ENCODE peak calls at places on chromosomes 3 and 15, in nine cellular contexts. One of them, this sample, is unnamed.

GRCh38 chr15:38888701-38889154 is 324.1 kb upstream of the RASGRP1 start:
- DNase-seq in Panc1: no peak
- DNase-seq in astrocyte: no peak
- DNase-seq in tibial nerve: no peak
- DNase-seq in IMR-90: no peak
- DNase-seq in right atrium auricular region: no peak
- DNase-seq in left ventricle myocardium inferior: no peak
- DNase-seq in fibroblast of lung: no peak
- DNase-seq in A549: no peak
- DNase-seq in this sample: no peak

GRCh38 chr3:32531010-32531647 is 28.5 kb upstream of the CMTM6 start:
- DNase-seq in right atrium auricular region: no peak
- DNase-seq in A549: no peak
- DNase-seq in Panc1: no peak
- DNase-seq in tibial nerve: no peak
- DNase-seq in IMR-90: no peak
- DNase-seq in fibroblast of lung: no peak
- DNase-seq in left ventricle myocardium inferior: no peak
- DNase-seq in astrocyte: no peak
- DNase-seq in this sample: no peak

GRCh38 chr15:80844011-80844732 is 65.0 kb downstream of the CEMIP start:
- DNase-seq in left ventricle myocardium inferior: no peak
- DNase-seq in IMR-90: peak; percentile 64
- DNase-seq in A549: peak; percentile 34
- DNase-seq in Panc1: no peak
- DNase-seq in tibial nerve: no peak
- DNase-seq in fibroblast of lung: no peak
- DNase-seq in right atrium auricular region: no peak
- DNase-seq in astrocyte: peak; percentile 63
- DNase-seq in this sample: peak; percentile 76

GRCh38 chr3:195028877-195029606 is 241.9 kb downstream of the XXYLT1 start:
- DNase-seq in left ventricle myocardium inferior: peak; percentile 42
- DNase-seq in A549: no peak
- DNase-seq in astrocyte: no peak
- DNase-seq in IMR-90: no peak
- DNase-seq in tibial nerve: no peak
- DNase-seq in right atrium auricular region: no peak
- DNase-seq in Panc1: no peak
- DNase-seq in fibroblast of lung: no peak
- DNase-seq in this sample: no peak

GRCh38 chr3:125160911-125161371 is 51.6 kb downstream of the SLC12A8 start:
- DNase-seq in tibial nerve: no peak
- DNase-seq in fibroblast of lung: peak; percentile 64
- DNase-seq in A549: no peak
- DNase-seq in IMR-90: peak; percentile 62
- DNase-seq in left ventricle myocardium inferior: no peak
- DNase-seq in Panc1: no peak
- DNase-seq in astrocyte: peak; percentile 93
- DNase-seq in right atrium auricular region: no peak
- DNase-seq in this sample: no peak

GRCh38 chr3:34584971-34585370 is 786.5 kb downstream of the PDCD6IP start:
- DNase-seq in right atrium auricular region: no peak
- DNase-seq in tibial nerve: no peak
- DNase-seq in astrocyte: no peak
- DNase-seq in IMR-90: no peak
- DNase-seq in left ventricle myocardium inferior: no peak
- DNase-seq in Panc1: no peak
- DNase-seq in A549: no peak
- DNase-seq in fibroblast of lung: no peak
- DNase-seq in this sample: no peak

GRCh38 chr3:101720851-101721649 is 3.4 kb upstream of the CEP97 start:
- DNase-seq in left ventricle myocardium inferior: no peak
- DNase-seq in tibial nerve: no peak
- DNase-seq in fibroblast of lung: peak; percentile 24
- DNase-seq in IMR-90: peak; percentile 33
- DNase-seq in right atrium auricular region: no peak
- DNase-seq in A549: no peak
- DNase-seq in astrocyte: peak; percentile 11
- DNase-seq in Panc1: no peak
- DNase-seq in this sample: peak; percentile 50

GRCh38 chr3:63661242-63661641 is 8.8 kb downstream of the SNTN start:
- DNase-seq in A549: no peak
- DNase-seq in Panc1: no peak
- DNase-seq in right atrium auricular region: no peak
- DNase-seq in fibroblast of lung: peak; percentile 2
- DNase-seq in tibial nerve: no peak
- DNase-seq in astrocyte: no peak
- DNase-seq in IMR-90: no peak
- DNase-seq in left ventricle myocardium inferior: no peak
- DNase-seq in this sample: peak; percentile 3

GRCh38 chr3:174308761-174309160 is 550.4 kb upstream of the NAALADL2 start:
- DNase-seq in left ventricle myocardium inferior: no peak
- DNase-seq in Panc1: no peak
- DNase-seq in right atrium auricular region: no peak
- DNase-seq in tibial nerve: no peak
- DNase-seq in IMR-90: no peak
- DNase-seq in fibroblast of lung: no peak
- DNase-seq in A549: no peak
- DNase-seq in astrocyte: no peak
- DNase-seq in this sample: no peak

GRCh38 chr3:140629351-140630137 is 48.3 kb upstream of the TRIM42 start:
- DNase-seq in left ventricle myocardium inferior: no peak
- DNase-seq in A549: no peak
- DNase-seq in astrocyte: peak; percentile 99
- DNase-seq in fibroblast of lung: peak; percentile 87
- DNase-seq in Panc1: no peak
- DNase-seq in IMR-90: peak; percentile 35
- DNase-seq in tibial nerve: no peak
- DNase-seq in right atrium auricular region: no peak
- DNase-seq in this sample: peak; percentile 78

GRCh38 chr15:75606711-75607684 is 18.5 kb downstream of the SNUPN start:
- DNase-seq in Panc1: no peak
- DNase-seq in A549: no peak
- DNase-seq in left ventricle myocardium inferior: no peak
- DNase-seq in IMR-90: peak; percentile 51
- DNase-seq in astrocyte: peak; percentile 65
- DNase-seq in right atrium auricular region: no peak
- DNase-seq in fibroblast of lung: no peak
- DNase-seq in tibial nerve: no peak
- DNase-seq in this sample: no peak

GRCh38 chr3:22089284-22089683 is 338.3 kb upstream of the ZNF385D start:
- DNase-seq in right atrium auricular region: no peak
- DNase-seq in astrocyte: no peak
- DNase-seq in fibroblast of lung: peak; percentile 47
- DNase-seq in IMR-90: peak; percentile 1
- DNase-seq in A549: peak; percentile 6
- DNase-seq in Panc1: no peak
- DNase-seq in tibial nerve: no peak
- DNase-seq in left ventricle myocardium inferior: no peak
- DNase-seq in this sample: peak; percentile 1

GRCh38 chr3:105774444-105775180 is 94.2 kb downstream of the CBLB start:
- DNase-seq in A549: no peak
- DNase-seq in Panc1: no peak
- DNase-seq in right atrium auricular region: no peak
- DNase-seq in fibroblast of lung: no peak
- DNase-seq in left ventricle myocardium inferior: no peak
- DNase-seq in tibial nerve: no peak
- DNase-seq in astrocyte: no peak
- DNase-seq in IMR-90: no peak
- DNase-seq in this sample: no peak

DNA sequence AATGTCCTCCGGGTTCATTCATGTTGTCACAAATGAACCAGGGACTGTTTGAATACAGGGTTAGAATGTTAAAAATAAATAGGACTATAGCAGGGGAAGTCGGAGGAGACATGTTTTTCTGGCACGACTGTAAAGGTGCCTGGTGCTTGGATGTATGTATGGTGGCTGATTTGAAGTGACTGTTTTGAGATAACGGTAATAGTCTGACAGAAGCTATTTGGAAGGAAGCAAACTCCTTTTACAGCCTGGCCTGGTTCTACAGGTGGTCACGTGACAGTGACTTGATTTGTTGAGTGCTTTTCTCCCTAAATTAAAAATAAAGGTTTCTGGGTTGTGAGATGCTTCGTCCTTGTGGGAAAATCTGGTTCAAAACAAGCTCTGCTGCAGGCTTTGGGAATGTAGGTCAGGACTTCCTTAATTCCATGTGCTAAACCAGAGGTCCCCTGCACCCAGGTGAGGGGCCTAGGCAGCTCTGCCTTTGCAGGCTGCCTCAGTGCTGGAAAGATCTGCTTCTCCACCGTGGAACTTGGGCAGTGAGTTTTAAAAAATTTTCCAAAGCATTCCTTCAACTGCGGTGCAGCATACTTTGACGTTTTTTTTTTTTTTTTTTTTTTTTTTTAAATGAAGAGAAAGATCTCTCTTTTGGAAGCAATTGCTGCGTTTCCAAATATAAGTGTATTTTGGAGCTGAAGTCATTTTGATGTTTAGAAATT is 30.7 kb downstream of the ITPR1 start:
- DNase-seq in Panc1: no peak
- DNase-seq in tibial nerve: no peak
- DNase-seq in astrocyte: no peak
- DNase-seq in left ventricle myocardium inferior: no peak
- DNase-seq in fibroblast of lung: no peak
- DNase-seq in right atrium auricular region: no peak
- DNase-seq in IMR-90: no peak
- DNase-seq in A549: no peak
- DNase-seq in this sample: no peak
- H3K27ac ChIP-seq in Panc1: no peak overlapping the region
- H3K27ac ChIP-seq in tibial nerve: no peak overlapping the region
- H3K27ac ChIP-seq in astrocyte: no peak overlapping the region
- H3K27ac ChIP-seq in left ventricle myocardium inferior: peak overlapping the region; percentile 57
- H3K27ac ChIP-seq in fibroblast of lung: no peak overlapping the region
- H3K27ac ChIP-seq in right atrium auricular region: no peak overlapping the region
- H3K27ac ChIP-seq in IMR-90: no peak overlapping the region
- H3K27ac ChIP-seq in A549: no peak overlapping the region
- H3K27ac ChIP-seq in this sample: no peak overlapping the region

DNA sequence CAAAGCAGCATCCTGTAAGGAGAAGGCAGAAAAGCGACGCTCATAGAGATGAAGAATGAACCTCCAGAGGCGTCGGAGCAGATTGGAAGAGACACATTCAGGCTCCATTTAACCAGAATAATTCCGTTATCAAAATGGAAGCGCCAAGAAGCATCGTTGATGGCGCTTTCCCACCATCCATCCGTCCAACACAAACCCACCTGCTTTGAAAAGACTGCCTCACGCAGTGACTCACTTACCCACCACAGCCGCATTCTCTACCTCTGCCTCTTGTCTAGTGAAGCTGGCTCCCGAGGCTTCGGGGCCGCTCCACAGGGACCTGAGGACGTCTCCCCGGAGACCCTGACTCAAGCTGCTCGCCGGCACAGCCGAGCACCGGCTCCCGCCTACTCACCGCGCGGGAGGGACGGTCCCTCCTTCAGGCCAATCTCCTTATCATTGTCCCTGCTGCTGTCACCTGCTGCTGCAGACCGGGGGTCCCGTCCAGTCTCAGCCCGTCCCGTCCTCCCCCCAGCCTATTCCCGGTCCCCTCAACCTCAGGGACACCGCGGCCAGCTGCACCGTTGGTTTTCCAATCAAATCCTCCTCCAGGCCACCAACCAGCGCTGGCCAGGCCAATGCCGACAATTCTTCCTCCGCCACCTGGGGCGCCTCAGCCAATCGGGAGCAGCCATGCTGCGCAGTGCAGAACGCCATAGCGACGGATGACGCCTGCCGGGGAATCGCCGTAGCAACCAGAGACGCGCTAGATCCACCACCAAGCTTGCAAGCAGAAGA is at the start of gene NEK10:
- DNase-seq in astrocyte: peak; percentile 82
- DNase-seq in tibial nerve: peak; percentile 66
- DNase-seq in A549: peak; percentile 75
- DNase-seq in left ventricle myocardium inferior: peak; percentile 85
- DNase-seq in IMR-90: peak; percentile 85
- DNase-seq in fibroblast of lung: peak; percentile 90
- DNase-seq in Panc1: no peak
- DNase-seq in right atrium auricular region: peak; percentile 87
- DNase-seq in this sample: peak; percentile 96
- TF ChIP-seq CTCF in astrocyte: no peak
- TF ChIP-seq CTCF in tibial nerve: no peak
- TF ChIP-seq CTCF in A549: no peak
- TF ChIP-seq CTCF in left ventricle myocardium inferior: peak; percentile 17
- TF ChIP-seq CTCF in IMR-90: no peak
- TF ChIP-seq CTCF in fibroblast of lung: no peak
- TF ChIP-seq CTCF in Panc1: no peak
- TF ChIP-seq CTCF in right atrium auricular region: no peak
- TF ChIP-seq CTCF in this sample: no peak

GRCh38 chr3:10447110-10447509 is 58.3 kb downstream of the ATP2B2 start:
- DNase-seq in left ventricle myocardium inferior: no peak
- DNase-seq in fibroblast of lung: no peak
- DNase-seq in A549: no peak
- DNase-seq in right atrium auricular region: no peak
- DNase-seq in tibial nerve: no peak
- DNase-seq in astrocyte: no peak
- DNase-seq in IMR-90: no peak
- DNase-seq in Panc1: no peak
- DNase-seq in this sample: no peak

GRCh38 chr3:10443791-10444429 is 61.5 kb downstream of the ATP2B2 start:
- DNase-seq in A549: no peak
- DNase-seq in Panc1: no peak
- DNase-seq in left ventricle myocardium inferior: no peak
- DNase-seq in fibroblast of lung: no peak
- DNase-seq in right atrium auricular region: no peak
- DNase-seq in astrocyte: no peak
- DNase-seq in tibial nerve: no peak
- DNase-seq in IMR-90: no peak
- DNase-seq in this sample: no peak

GRCh38 chr3:10444511-10444910 is 60.9 kb downstream of the ATP2B2 start:
- DNase-seq in Panc1: no peak
- DNase-seq in fibroblast of lung: no peak
- DNase-seq in IMR-90: no peak
- DNase-seq in tibial nerve: no peak
- DNase-seq in left ventricle myocardium inferior: no peak
- DNase-seq in A549: no peak
- DNase-seq in astrocyte: no peak
- DNase-seq in right atrium auricular region: no peak
- DNase-seq in this sample: no peak

GRCh38 chr3:10447527-10448260 is 57.7 kb downstream of the ATP2B2 start:
- DNase-seq in Panc1: no peak
- DNase-seq in fibroblast of lung: no peak
- DNase-seq in astrocyte: no peak
- DNase-seq in IMR-90: no peak
- DNase-seq in A549: no peak
- DNase-seq in tibial nerve: no peak
- DNase-seq in left ventricle myocardium inferior: no peak
- DNase-seq in right atrium auricular region: no peak
- DNase-seq in this sample: no peak

GRCh38 chr3:10445561-10445960 is 59.8 kb downstream of the ATP2B2 start:
- DNase-seq in fibroblast of lung: no peak
- DNase-seq in Panc1: no peak
- DNase-seq in IMR-90: peak; percentile 29
- DNase-seq in astrocyte: peak; percentile 54
- DNase-seq in left ventricle myocardium inferior: no peak
- DNase-seq in tibial nerve: no peak
- DNase-seq in right atrium auricular region: no peak
- DNase-seq in A549: no peak
- DNase-seq in this sample: no peak
- H3K27ac ChIP-seq in fibroblast of lung: no peak overlapping the region
- H3K27ac ChIP-seq in Panc1: no peak overlapping the region
- H3K27ac ChIP-seq in IMR-90: no peak overlapping the region
- H3K27ac ChIP-seq in astrocyte: no peak overlapping the region
- H3K27ac ChIP-seq in left ventricle myocardium inferior: no peak overlapping the region
- H3K27ac ChIP-seq in tibial nerve: peak overlapping the region; percentile 26
- H3K27ac ChIP-seq in right atrium auricular region: no peak overlapping the region
- H3K27ac ChIP-seq in A549: no peak overlapping the region
- H3K27ac ChIP-seq in this sample: no peak overlapping the region

GRCh38 chr15:25268166-25268565 is 170.7 kb downstream of the UBE3A start:
- DNase-seq in A549: no peak
- DNase-seq in IMR-90: no peak
- DNase-seq in left ventricle myocardium inferior: no peak
- DNase-seq in tibial nerve: no peak
- DNase-seq in Panc1: no peak
- DNase-seq in astrocyte: no peak
- DNase-seq in fibroblast of lung: no peak
- DNase-seq in right atrium auricular region: no peak
- DNase-seq in this sample: no peak
- TF ChIP-seq CTCF in A549: no peak
- TF ChIP-seq CTCF in IMR-90: no peak
- TF ChIP-seq CTCF in left ventricle myocardium inferior: peak; percentile 39
- TF ChIP-seq CTCF in tibial nerve: no peak
- TF ChIP-seq CTCF in Panc1: peak; percentile 46
- TF ChIP-seq CTCF in astrocyte: no peak
- TF ChIP-seq CTCF in fibroblast of lung: no peak
- TF ChIP-seq CTCF in right atrium auricular region: no peak
- TF ChIP-seq CTCF in this sample: no peak

This sample was measured in RWPE1.